ENCODE peak calls at places on chromosomes 4 and X, in five cellular contexts. I is IMR-90, Q is neuronal stem cell, V is H1, Y is mesenchymal stem cell. T is an unnamed sample.
A peak's percentile ranks its signal among the peaks of the same experiment; 100 is the strongest.

GRCh38 chr4:4386736-4387392 is at the start of gene NSG1:
- DNase-seq in I (peak; percentile 18), Q (peak; percentile 44), V (peak; percentile 71), Y (peak; percentile 48), T (no peak)

GRCh38 chr4:87525636-87526035 is 3.5 kb downstream of the SPARCL1 start:
- DNase-seq in I (peak; percentile 25), Q (no peak), V (no peak), Y (peak; percentile 30), T (no peak)

GRCh38 chrX:67563469-67564448 is 19.9 kb downstream of the AR start:
- DNase-seq in I (peak; percentile 52), Q (no peak), V (no peak), Y (peak; percentile 31), T (no peak)

GRCh38 chr4:121711263-121712000 is 14.7 kb upstream of the ANXA5 start:
- DNase-seq in I (peak; percentile 97), Q (peak; percentile 86), V (peak; percentile 84), Y (peak; percentile 96), T (peak; percentile 96)

GRCh38 chr4:5462896-5463295 is 245.5 kb downstream of the EVC2 start:
- DNase-seq in I (no peak), Q (no peak), V (peak; percentile 32), Y (no peak), T (no peak)

GRCh38 chrX:140141444-140142029 is 176.2 kb upstream of the CXorf66 start:
- DNase-seq in I (peak; percentile 31), Q (peak; percentile 43), V (peak; percentile 55), Y (peak; percentile 9), T (no peak)

GRCh38 chr4:70670332-70671014 is 4.2 kb upstream of the JCHAIN start:
- DNase-seq in I (peak; percentile 75), Q (no peak), V (no peak), Y (no peak), T (no peak)

GRCh38 chr4:25347473-25347872 is 29.6 kb upstream of the ANAPC4 start:
- DNase-seq in I (no peak), Q (no peak), V (no peak), Y (no peak), T (no peak)

GRCh38 chrX:48468693-48469691 is 1.1 kb downstream of the SLC38A5 start:
- DNase-seq in I (no peak), Q (no peak), V (peak; percentile 61), Y (no peak), T (peak; percentile 36)

GRCh38 chrX:48470833-48471118 is 716 bp upstream of the SLC38A5 start:
- DNase-seq in I (no peak), Q (no peak), V (no peak), Y (no peak), T (no peak)

GRCh38 chrX:48471504-48471903 is 1.4 kb upstream of the SLC38A5 start:
- DNase-seq in I (no peak), Q (no peak), V (no peak), Y (no peak), T (no peak)

GRCh38 chrX:48472225-48472624 is 2.2 kb upstream of the SLC38A5 start:
- DNase-seq in I (no peak), Q (no peak), V (no peak), Y (no peak), T (no peak)

DNA sequence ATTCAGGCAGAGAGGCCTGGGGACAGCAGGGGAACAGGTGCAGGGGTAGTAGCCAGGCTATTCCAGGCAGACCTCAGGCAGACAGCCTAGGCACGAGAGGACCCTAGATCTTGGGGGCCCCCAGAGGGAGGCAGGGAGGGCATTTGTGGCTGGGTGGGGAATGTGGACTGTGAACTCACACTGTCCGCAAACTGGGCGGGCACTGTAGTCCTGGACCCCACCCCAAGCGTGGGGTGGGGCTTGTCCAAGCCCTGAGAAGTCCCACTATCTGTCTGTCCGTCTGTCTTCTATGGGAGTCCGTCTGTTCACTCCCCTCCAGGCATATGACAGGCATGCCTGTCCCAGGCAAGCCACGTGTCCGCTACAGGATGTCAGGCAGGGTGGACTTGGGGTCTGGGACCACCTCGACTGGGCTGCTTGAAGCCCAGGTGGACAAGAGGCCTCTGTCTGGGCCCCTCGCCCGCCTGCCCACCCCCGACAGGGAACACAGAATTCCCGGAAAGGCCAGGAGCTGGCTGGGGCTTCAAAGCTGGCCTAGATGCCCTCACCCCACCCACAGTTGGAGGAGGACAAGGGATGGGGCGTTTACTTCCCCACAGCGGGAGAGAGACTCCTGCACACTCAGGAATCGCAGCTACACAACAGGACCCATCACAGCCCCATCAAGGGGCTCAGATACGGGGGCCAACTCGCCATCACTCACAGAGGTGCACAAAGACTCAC is at the start of gene SLC38A5:
- DNase-seq in I (no peak), Q (no peak), V (no peak), Y (no peak), T (no peak)
- H2AK5ac ChIP-seq in I (no peak within 1 kb of the TSS), Q (no peak within 1 kb of the TSS), V (peak within 1 kb of the TSS; percentile 82), Y (no peak within 1 kb of the TSS), T (no peak within 1 kb of the TSS)

GRCh38 chr4:173794662-173795061 is 264.6 kb upstream of the HAND2 start:
- DNase-seq in I (peak; percentile 85), Q (no peak), V (no peak), Y (peak; percentile 89), T (no peak)
- H2AK5ac ChIP-seq in I (no peak overlapping the region), Q (no peak overlapping the region), V (no peak overlapping the region), Y (no peak overlapping the region), T (no peak overlapping the region)

DNA sequence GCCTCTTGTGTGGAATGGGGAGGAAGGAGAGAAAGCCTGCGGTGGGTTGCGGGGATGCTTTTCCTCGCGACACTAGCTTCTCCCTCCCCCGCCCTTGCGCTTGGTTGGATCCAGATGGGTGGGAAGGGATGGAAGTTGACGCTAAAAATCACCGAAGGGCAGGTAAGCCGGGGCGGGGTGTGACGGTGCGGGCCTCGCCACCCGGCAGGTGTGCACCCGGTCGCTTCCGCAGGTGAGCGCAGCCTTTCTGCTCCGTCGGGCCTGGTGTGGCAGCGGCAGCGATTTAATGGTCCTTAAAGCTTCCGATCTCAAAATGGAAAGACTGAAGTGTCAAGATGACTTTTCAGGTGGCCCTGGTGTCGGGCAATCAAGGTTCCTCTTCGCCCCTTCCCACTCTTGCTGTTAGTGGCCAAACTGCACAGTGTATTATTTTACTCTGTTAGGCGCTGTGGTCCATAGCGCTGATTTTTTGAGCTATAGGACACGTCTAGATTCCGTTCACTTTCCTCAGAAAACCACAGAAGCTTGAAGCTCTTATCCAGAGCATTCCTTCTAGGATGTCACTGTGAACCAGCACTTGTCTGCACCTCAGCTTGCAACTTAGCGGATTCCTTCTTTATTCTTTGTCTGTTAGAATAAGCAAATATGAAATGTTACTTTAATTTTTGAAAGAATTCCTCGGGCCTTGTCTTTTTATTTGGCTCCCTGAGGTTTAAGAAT is 796 bp downstream of the ENOPH1 start:
- DNase-seq in I (peak; percentile 39), Q (no peak), V (no peak), Y (peak; percentile 39), T (peak; percentile 42)
- H2AK5ac ChIP-seq in I (peak overlapping the region; percentile 47), Q (no peak overlapping the region), V (no peak overlapping the region), Y (no peak overlapping the region), T (no peak overlapping the region)

GRCh38 chrX:96372313-96373046 is 312.2 kb upstream of the DIAPH2 start:
- DNase-seq in I (peak; percentile 70), Q (peak; percentile 4), V (no peak), Y (peak; percentile 55), T (peak; percentile 33)
- H2AK5ac ChIP-seq in I (no peak overlapping the region), Q (no peak overlapping the region), V (no peak overlapping the region), Y (no peak overlapping the region), T (no peak overlapping the region)

GRCh38 chrX:108437789-108438623 is at the start of gene COL4A6:
- DNase-seq in I (no peak), Q (peak; percentile 45), V (peak; percentile 77), Y (peak; percentile 37), T (peak; percentile 85)

GRCh38 chrX:108443065-108443464 is 3.4 kb downstream of the COL4A5 start:
- DNase-seq in I (no peak), Q (no peak), V (no peak), Y (no peak), T (no peak)

GRCh38 chrX:108437354-108437753 is 868 bp downstream of the COL4A6 start:
- DNase-seq in I (no peak), Q (no peak), V (no peak), Y (peak; percentile 14), T (no peak)

GRCh38 chrX:108439961-108440696 is 491 bp downstream of the COL4A5 start:
- DNase-seq in I (peak; percentile 21), Q (no peak), V (no peak), Y (no peak), T (peak; percentile 43)

GRCh38 chrX:108439434-108439883 is at the start of gene COL4A5:
- DNase-seq in I (peak; percentile 80), Q (peak; percentile 72), V (peak; percentile 50), Y (peak; percentile 91), T (peak; percentile 79)
- H2AK5ac ChIP-seq in I (no peak within 1 kb of the TSS), Q (no peak within 1 kb of the TSS), V (no peak within 1 kb of the TSS), Y (no peak within 1 kb of the TSS), T (no peak within 1 kb of the TSS)

GRCh38 chr4:122787940-122788339 is 38.7 kb upstream of the FGF2 start:
- DNase-seq in I (no peak), Q (no peak), V (no peak), Y (no peak), T (no peak)
- H2AK5ac ChIP-seq in I (no peak overlapping the region), Q (no peak overlapping the region), V (no peak overlapping the region), Y (peak overlapping the region; percentile 62), T (no peak overlapping the region)

GRCh38 chr4:89379541-89380035 is 72.0 kb upstream of the GPRIN3 start:
- DNase-seq in I (no peak), Q (no peak), V (no peak), Y (no peak), T (no peak)
- H2AK5ac ChIP-seq in I (no peak overlapping the region), Q (no peak overlapping the region), V (no peak overlapping the region), Y (no peak overlapping the region), T (no peak overlapping the region)

DNA sequence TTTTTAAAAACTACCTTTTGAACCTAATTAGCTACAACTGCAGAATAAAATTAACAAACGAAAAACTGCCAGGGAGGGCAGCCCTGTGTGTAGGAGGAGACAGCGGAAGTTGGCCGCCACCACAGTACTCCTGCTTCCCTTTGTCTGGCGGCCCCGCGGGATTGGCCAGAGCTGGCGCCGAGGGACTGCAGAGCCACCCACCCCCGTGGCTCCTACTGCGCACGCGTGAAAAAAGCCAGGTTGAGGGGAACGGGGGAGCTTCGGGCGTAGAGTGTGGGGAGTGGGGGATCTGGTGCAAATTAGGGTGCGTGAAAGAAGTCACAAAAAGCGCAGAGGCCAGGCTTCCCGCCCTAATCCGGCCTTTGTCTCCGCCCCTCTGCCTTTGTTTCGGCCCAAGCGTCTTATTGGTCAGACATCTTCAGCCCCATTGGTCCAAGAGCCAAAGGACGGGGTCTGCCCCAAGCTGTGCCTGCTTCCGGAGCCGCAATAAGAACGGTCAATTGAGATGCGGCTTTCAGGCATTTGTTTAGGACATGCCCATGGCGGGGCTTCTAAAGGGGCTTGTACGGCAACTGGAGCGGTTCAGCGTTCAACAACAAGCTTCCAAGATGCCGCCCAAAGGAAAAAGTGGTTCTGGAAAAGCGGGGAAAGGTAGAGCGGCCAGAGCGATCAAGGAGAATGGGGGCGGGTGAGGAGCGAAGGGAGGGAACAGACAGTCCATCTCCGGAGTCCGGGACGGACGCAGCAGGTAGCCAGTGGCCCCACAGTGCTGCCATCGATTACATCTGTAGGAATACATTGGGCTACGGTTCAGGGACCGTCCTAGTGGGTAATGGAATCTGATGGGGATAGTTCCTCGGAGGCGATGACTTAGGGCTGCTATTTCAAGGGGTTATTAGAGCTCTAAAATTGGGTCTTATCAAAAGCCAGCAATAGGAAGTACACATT is at the start of gene PIN4:
- DNase-seq in I (peak; percentile 97), Q (peak; percentile 92), V (peak; percentile 78), Y (peak; percentile 97), T (peak; percentile 95)
- H2AK5ac ChIP-seq in I (peak within 1 kb of the TSS; percentile 80), Q (no peak within 1 kb of the TSS), V (no peak within 1 kb of the TSS), Y (peak within 1 kb of the TSS; percentile 21), T (no peak within 1 kb of the TSS)